ENCODE peak calls at places on chromosomes 16 and 17, in ten cellular contexts. G, Y, B, O, F, N, J, T, Z and S are unnamed samples.

GRCh38 chr16:66544358-66544757 is 5.6 kb downstream of the TK2 start:
- DNase-seq in O (no peak), Y (no peak), G (no peak), Z (no peak), J (no peak), N (no peak), T (no peak), B (no peak), F (no peak), S (no peak)

GRCh38 chr16:71846443-71846842 is 667 bp downstream of the ATXN1L start:
- DNase-seq in Z (peak; percentile 50), T (no peak), Y (peak; percentile 21), O (peak; percentile 8), G (no peak), B (no peak), F (no peak), J (no peak), N (peak; percentile 35), S (no peak)

GRCh38 chr16:70715860-70716357 is 30.1 kb upstream of the MTSS2 start:
- DNase-seq in G (no peak), F (no peak), J (no peak), Y (no peak), T (no peak), N (no peak), Z (peak; percentile 84), B (no peak), O (no peak), S (no peak)

GRCh38 chr16:49000594-49000993 is 281.0 kb downstream of the CBLN1 start:
- DNase-seq in O (no peak), J (no peak), T (no peak), G (no peak), N (no peak), Z (no peak), Y (no peak), F (no peak), B (no peak), S (no peak)

GRCh38 chr17:39754958-39755549 is 17.3 kb downstream of the GRB7 start:
- DNase-seq in T (no peak), Z (no peak), F (peak; percentile 55), Y (no peak), B (peak; percentile 43), G (no peak), N (no peak), O (no peak), J (no peak), S (no peak)

GRCh38 chr16:9389543-9390207 is 298.2 kb downstream of the HAPSTR1 start:
- DNase-seq in J (no peak), N (no peak), G (no peak), Z (no peak), B (no peak), O (no peak), F (no peak), T (no peak), Y (no peak), S (no peak)

GRCh38 chr17:55005520-55005919 is 37.0 kb downstream of the STXBP4 start:
- DNase-seq in Z (peak; percentile 64), J (no peak), B (no peak), Y (peak; percentile 32), O (no peak), T (no peak), F (no peak), N (no peak), G (no peak), S (peak; percentile 18)

GRCh38 chr17:8479431-8479947 is 43.8 kb downstream of the NDEL1 start:
- DNase-seq in N (peak; percentile 77), G (no peak), O (no peak), Z (no peak), F (no peak), Y (peak; percentile 89), B (no peak), T (no peak), J (peak; percentile 45), S (no peak)

GRCh38 chr16:47774661-47775060 is 313.5 kb downstream of the PHKB start:
- DNase-seq in Y (peak; percentile 41), G (no peak), N (no peak), J (no peak), B (peak; percentile 57), T (no peak), O (peak; percentile 54), F (no peak), Z (peak; percentile 56), S (no peak)

GRCh38 chr17:49645654-49646053 is 32.2 kb downstream of the SPOP start:
- DNase-seq in B (no peak), T (no peak), Y (no peak), Z (peak; percentile 12), G (no peak), J (no peak), F (no peak), N (no peak), O (no peak), S (no peak)

GRCh38 chr17:39736319-39737165 is 1.2 kb upstream of the GRB7 start:
- DNase-seq in B (peak; percentile 45), T (no peak), Z (no peak), N (no peak), O (peak; percentile 18), F (no peak), G (no peak), Y (peak; percentile 16), J (no peak), S (no peak)

GRCh38 chr16:59591480-59591879 is 857.4 kb upstream of the GOT2 start:
- DNase-seq in O (no peak), F (no peak), B (no peak), Z (peak; percentile 62), Y (no peak), G (no peak), T (no peak), N (no peak), J (no peak), S (no peak)

GRCh38 chr17:28141333-28141732 is 98.9 kb downstream of the NLK start:
- DNase-seq in N (no peak), J (no peak), Z (no peak), F (no peak), B (no peak), O (no peak), G (no peak), T (no peak), Y (no peak), S (no peak)

GRCh38 chr16:4641876-4642275 is 17.2 kb downstream of the MGRN1 start:
- DNase-seq in O (no peak), T (no peak), J (no peak), G (no peak), Y (no peak), B (no peak), F (no peak), N (no peak), Z (no peak), S (no peak)
- H3K4me3 ChIP-seq in O (no peak overlapping the region), T (no peak overlapping the region), J (no peak overlapping the region), G (no peak overlapping the region), Y (no peak overlapping the region), B (no peak overlapping the region), F (no peak overlapping the region), N (no peak overlapping the region), Z (no peak overlapping the region), S (no peak overlapping the region)

GRCh38 chr16:29664133-29664912 is 1.3 kb downstream of the SPN start:
- DNase-seq in Z (no peak), Y (no peak), O (no peak), B (no peak), N (no peak), J (peak; percentile 86), T (no peak), G (no peak), F (no peak), S (no peak)
- TF ChIP-seq CTCF in Z (no peak), Y (no peak), O (no peak), B (no peak), N (no peak), J (no peak), T (no peak), G (no peak), F (no peak), S (no peak)

GRCh38 chr16:2090819-2091721 is 43.3 kb downstream of the TSC2 start:
- DNase-seq in J (peak; percentile 95), T (no peak), O (peak; percentile 98), Z (peak; percentile 73), G (peak; percentile 70), Y (peak; percentile 31), N (peak; percentile 81), B (peak; percentile 91), F (peak; percentile 88), S (peak; percentile 93)

GRCh38 chr16:2089676-2090480 is 42.1 kb downstream of the TSC2 start:
- DNase-seq in Z (no peak), O (no peak), F (no peak), Y (no peak), G (no peak), J (peak; percentile 85), N (no peak), B (no peak), T (no peak), S (peak; percentile 65)

GRCh38 chr16:2088759-2089358 is 41.1 kb downstream of the TSC2 start:
- DNase-seq in Z (no peak), Y (no peak), J (peak; percentile 75), N (no peak), B (no peak), O (no peak), G (no peak), T (no peak), F (no peak), S (no peak)

GRCh38 chr16:2091722-2092620 is 43.7 kb downstream of the PKD1 start:
- DNase-seq in J (peak; percentile 78), Z (no peak), N (no peak), B (peak; percentile 90), O (peak; percentile 72), Y (no peak), F (no peak), T (no peak), G (no peak), S (peak; percentile 91)

GRCh38 chr16:2090481-2090797 is 42.7 kb downstream of the TSC2 start:
- DNase-seq in Z (no peak), G (no peak), N (no peak), F (peak; percentile 83), B (peak; percentile 30), O (no peak), T (no peak), Y (no peak), J (no peak), S (peak; percentile 69)
- H3K4me3 ChIP-seq in Z (no peak overlapping the region), G (no peak overlapping the region), N (no peak overlapping the region), F (peak overlapping the region; percentile 38), B (peak overlapping the region; percentile 38), O (peak overlapping the region; percentile 45), T (no peak overlapping the region), Y (no peak overlapping the region), J (no peak overlapping the region), S (peak overlapping the region; percentile 17)

GRCh38 chr17:78766743-78767294 is 15.3 kb downstream of the CYTH1 start:
- DNase-seq in Y (no peak), J (no peak), O (no peak), Z (no peak), F (no peak), B (no peak), G (no peak), N (no peak), T (no peak), S (no peak)

GRCh38 chr17:78767806-78768205 is 14.3 kb downstream of the CYTH1 start:
- DNase-seq in T (no peak), Z (peak; percentile 42), O (no peak), Y (no peak), N (no peak), J (no peak), F (no peak), B (no peak), G (no peak), S (no peak)

GRCh38 chr17:78766225-78766624 is 15.8 kb downstream of the CYTH1 start:
- DNase-seq in Y (no peak), T (no peak), F (no peak), J (no peak), B (no peak), O (no peak), G (no peak), N (no peak), Z (no peak), S (no peak)

GRCh38 chr17:78771758-78772382 is 10.2 kb downstream of the CYTH1 start:
- DNase-seq in Y (no peak), B (no peak), F (no peak), Z (no peak), G (no peak), O (no peak), J (no peak), T (no peak), N (no peak), S (no peak)

GRCh38 chr17:78769200-78769773 is 12.8 kb downstream of the CYTH1 start:
- DNase-seq in G (no peak), Y (no peak), T (no peak), J (no peak), F (no peak), N (no peak), B (no peak), O (no peak), Z (no peak), S (no peak)
- TF ChIP-seq CTCF in G (no peak), Y (no peak), T (no peak), J (no peak), F (no peak), N (no peak), B (no peak), O (no peak), Z (peak; percentile 21), S (no peak)